ENCODE peak calls at places on chromosomes 3 and 15, in five cellular contexts. B is NCI-H2029; R is mucosa of gallbladder; S is renal cortical epithelial cell; A is stimulated activated CD8-positive, alpha-beta memory T cell treated with anti-CD3 and anti-CD28 coated beads, Interleukin-7, amount 100 ng/mL, for 1 hour. G is an unnamed sample.

GRCh38 chr3:186614597-186615483 is 2.0 kb downstream of the AHSG start:
- DNase-seq in B (peak; percentile 55), R (peak; percentile 81), S (peak; percentile 62), A (peak; percentile 58), G (peak; percentile 47)

GRCh38 chr3:25007974-25008658 is 419.9 kb upstream of the RARB start:
- DNase-seq in B (no peak), R (no peak), S (peak; percentile 90), A (no peak), G (no peak)

GRCh38 chr3:127672429-127673190 is at the start of gene ABTB1:
- DNase-seq in B (peak; percentile 79), R (peak; percentile 84), S (no peak), A (peak; percentile 68), G (peak; percentile 64)

GRCh38 chr15:88908123-88908522 is 5.1 kb downstream of the MFGE8 start:
- DNase-seq in B (no peak), R (no peak), S (no peak), A (no peak), G (no peak)

GRCh38 chr15:57915827-57916531 is 149.5 kb downstream of the ALDH1A2 start:
- DNase-seq in B (no peak), R (no peak), S (no peak), A (no peak), G (no peak)

GRCh38 chr3:9902372-9903237 is at the start of gene IL17RE:
- DNase-seq in B (no peak), R (peak; percentile 60), S (no peak), A (no peak), G (no peak)

GRCh38 chr3:72766866-72767265 is 81.4 kb downstream of the SHQ1 start:
- DNase-seq in B (no peak), R (no peak), S (no peak), A (no peak), G (no peak)

GRCh38 chr3:97340940-97341339 is 423.6 kb upstream of the ARL6 start:
- DNase-seq in B (peak; percentile 48), R (no peak), S (no peak), A (no peak), G (no peak)

GRCh38 chr3:16264174-16264707 is 502 bp downstream of the DPH3 start:
- DNase-seq in B (no peak), R (no peak), S (no peak), A (no peak), G (no peak)

GRCh38 chr3:187051724-187052364 is 87.5 kb downstream of the RPL39L start:
- DNase-seq in B (no peak), R (no peak), S (no peak), A (no peak), G (no peak)

GRCh38 chr15:55846108-55846707 is 103.3 kb upstream of the PRTG start:
- DNase-seq in B (peak; percentile 37), R (peak; percentile 74), S (peak; percentile 77), A (no peak), G (peak; percentile 11)

GRCh38 chr15:51738553-51738952 is 1.1 kb upstream of the LYSMD2 start:
- DNase-seq in B (no peak), R (no peak), S (no peak), A (no peak), G (no peak)

GRCh38 chr3:151639096-151639740 is 94.5 kb upstream of the AADACL2 start:
- DNase-seq in B (no peak), R (no peak), S (peak; percentile 56), A (no peak), G (no peak)

GRCh38 chr15:81087121-81087520 is 46.9 kb upstream of the CFAP161 start:
- DNase-seq in B (no peak), R (no peak), S (no peak), A (no peak), G (no peak)

GRCh38 chr3:10581251-10581650 is 75.9 kb upstream of the ATP2B2 start:
- DNase-seq in B (no peak), R (no peak), S (no peak), A (no peak), G (no peak)

GRCh38 chr15:98983333-98983732 is 24.3 kb downstream of the PGPEP1L start:
- DNase-seq in B (peak; percentile 42), R (peak; percentile 25), S (peak; percentile 89), A (no peak), G (no peak)

GRCh38 chr3:48599077-48599501 is 4.0 kb upstream of the COL7A1 start:
- DNase-seq in B (no peak), R (no peak), S (no peak), A (no peak), G (no peak)

GRCh38 chr3:41202834-41203345 is 3.6 kb downstream of the CTNNB1 start:
- DNase-seq in B (peak; percentile 24), R (no peak), S (peak; percentile 68), A (no peak), G (no peak)

GRCh38 chr15:48710952-48711495 is 65.5 kb upstream of the FBN1 start:
- DNase-seq in B (no peak), R (no peak), S (peak; percentile 47), A (no peak), G (no peak)

GRCh38 chr3:120039642-120040610 is 54.3 kb downstream of the GSK3B start:
- DNase-seq in B (no peak), R (no peak), S (no peak), A (no peak), G (no peak)

GRCh38 chr3:191210032-191210431 is 11.0 kb downstream of the OSTN start:
- DNase-seq in B (no peak), R (no peak), S (no peak), A (no peak), G (no peak)

GRCh38 chr3:190044142-190044541 is 76.6 kb downstream of the P3H2 start:
- DNase-seq in B (no peak), R (no peak), S (peak; percentile 88), A (no peak), G (no peak)

GRCh38 chr3:103684956-103685355 is 1250.1 kb downstream of the ZPLD1 start:
- DNase-seq in B (no peak), R (no peak), S (no peak), A (no peak), G (no peak)

G was measured in activated CD4-positive, CD25-positive, alpha-beta regulatory T cell treated with anti-CD3 and anti-CD28 coated beads, Interleukin-2, amount 50 U/mL, for 16 hours.